ENCODE peak calls at places on chromosomes 2 and 18, in eight cellular contexts. P, C, I, T, N, X, Q and E are unnamed samples.

GRCh38 chr2:218569038-218569431 is 396 bp downstream of the CNOT9 start:
- DNase-seq in P (peak), T (peak), Q (peak), I (peak), C (no peak), X (peak), N (peak), E (peak)

GRCh38 chr2:100058014-100058310 is 84.4 kb downstream of the AFF3 start:
- DNase-seq in C (no peak), T (no peak), N (no peak), P (no peak), I (no peak), X (no peak), Q (no peak), E (no peak)

GRCh38 chr2:106167067-106167466 is 27.0 kb downstream of the UXS1 start:
- DNase-seq in P (no peak), C (no peak), I (no peak), T (no peak), X (no peak), N (no peak), Q (no peak), E (no peak)

GRCh38 chr2:46847185-46847710 is 68.4 kb downstream of the MCFD2 start:
- DNase-seq in T (peak), C (no peak), X (no peak), Q (no peak), I (peak), N (no peak), P (peak), E (peak)

GRCh38 chr2:41954304-41955291 is 93.2 kb upstream of the PKDCC start:
- DNase-seq in N (no peak), X (no peak), C (no peak), P (peak), I (no peak), T (no peak), Q (no peak), E (no peak)

GRCh38 chr18:10973579-10974260 is 175.6 kb downstream of the PIEZO2 start:
- DNase-seq in I (no peak), N (no peak), T (no peak), Q (no peak), X (no peak), C (peak), P (no peak), E (no peak)

GRCh38 chr2:216516730-216517350 is 18.2 kb downstream of the RPL37A start:
- DNase-seq in P (no peak), Q (peak), T (no peak), I (no peak), N (peak), C (no peak), X (no peak), E (no peak)

GRCh38 chr2:55454121-55454520 is 34.5 kb upstream of the CCDC88A start:
- DNase-seq in N (no peak), C (no peak), T (no peak), I (no peak), X (no peak), Q (no peak), P (no peak), E (no peak)

GRCh38 chr2:179377296-179377695 is 112.7 kb upstream of the SESTD1 start:
- DNase-seq in X (no peak), I (no peak), P (no peak), T (no peak), Q (no peak), C (no peak), N (no peak), E (no peak)

GRCh38 chr2:149313512-149313972 is 16.8 kb upstream of the LYPD6 start:
- DNase-seq in I (peak), C (peak), P (no peak), T (peak), Q (peak), N (peak), X (no peak), E (peak)

GRCh38 chr2:219656523-219656922 is 29.1 kb downstream of the SLC4A3 start:
- DNase-seq in T (no peak), N (no peak), X (no peak), I (no peak), C (no peak), Q (no peak), P (no peak), E (no peak)

GRCh38 chr18:26689226-26689913 is 141.0 kb upstream of the KCTD1 start:
- DNase-seq in C (no peak), X (peak), Q (no peak), N (no peak), I (no peak), P (no peak), T (no peak), E (no peak)

DNA sequence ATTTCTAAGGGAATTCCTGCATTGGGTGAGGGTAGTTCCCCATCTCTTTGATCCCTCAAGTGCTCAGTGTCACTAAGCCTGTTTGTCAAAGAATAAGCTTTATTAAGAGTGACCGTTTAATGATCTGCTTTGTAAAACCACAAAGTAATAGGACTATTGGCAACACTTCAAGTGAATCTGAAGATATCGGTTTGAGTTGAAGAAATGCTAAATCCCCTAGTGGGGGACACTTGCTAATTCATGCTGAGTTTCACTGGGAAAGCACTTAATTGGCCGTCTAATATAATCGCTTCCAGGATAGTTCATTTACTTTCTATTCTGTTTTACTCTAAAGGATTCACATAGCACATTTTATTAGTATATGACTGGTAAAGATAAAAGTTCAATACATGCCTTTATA is 54.4 kb downstream of the DTNA start:
- DNase-seq in I (no peak), X (no peak), C (no peak), P (no peak), Q (peak), T (no peak), N (no peak), E (no peak)
- TF ChIP-seq CTCF in I (no peak), X (no peak), C (no peak), P (no peak), Q (no peak), T (no peak), N (no peak), E (no peak)

DNA sequence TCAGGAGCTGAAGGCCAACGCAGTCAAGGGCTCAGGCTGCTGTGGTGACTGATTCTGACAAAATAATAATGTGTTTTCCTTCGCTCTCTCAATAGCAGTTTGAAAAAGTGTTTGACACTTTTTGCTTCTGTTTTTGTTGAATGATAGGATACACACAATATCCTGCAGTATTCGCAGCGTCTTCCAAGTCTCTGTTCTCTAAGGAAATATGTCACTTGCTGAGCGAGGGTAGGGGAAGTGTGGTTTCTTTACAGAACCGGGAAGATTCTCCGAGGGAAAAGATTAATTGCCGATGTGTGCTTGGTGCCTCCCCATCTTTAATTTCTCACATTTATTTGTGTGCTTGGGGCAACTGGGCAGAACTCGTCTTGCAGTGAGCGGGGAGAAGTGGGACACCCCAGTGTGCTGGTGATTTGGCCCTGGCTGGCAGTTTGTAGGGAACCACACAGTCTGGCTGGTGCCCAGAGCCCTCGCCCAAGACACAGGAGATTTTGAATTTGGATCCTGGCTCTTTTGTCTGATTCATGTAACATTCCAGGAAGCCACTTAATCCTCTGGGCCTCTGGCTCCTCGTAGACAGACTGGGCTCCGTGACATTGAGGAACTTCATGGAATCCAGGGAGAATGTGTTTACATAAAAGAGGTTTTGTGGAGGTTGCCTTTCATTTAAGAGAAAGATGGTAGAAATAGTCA is 169.4 kb downstream of the LDLRAD4 start:
- DNase-seq in T (no peak), C (no peak), N (no peak), I (no peak), Q (no peak), P (no peak), X (no peak), E (peak)
- H3K27ac ChIP-seq in T (no peak), C (no peak), N (no peak), I (no peak), Q (no peak), P (peak), X (no peak), E (peak)

GRCh38 chr2:65059071-65059470 is 2.9 kb downstream of the CEP68 start:
- DNase-seq in C (no peak), I (no peak), N (no peak), X (no peak), T (no peak), P (no peak), Q (no peak), E (no peak)

GRCh38 chr2:65062843-65063242 is 6.6 kb downstream of the CEP68 start:
- DNase-seq in N (no peak), Q (no peak), T (no peak), C (no peak), I (no peak), X (no peak), P (no peak), E (no peak)

GRCh38 chr2:65063426-65063825 is 7.2 kb downstream of the CEP68 start:
- DNase-seq in I (no peak), X (no peak), C (no peak), Q (no peak), P (no peak), N (no peak), T (no peak), E (no peak)

GRCh38 chr2:65061146-65061909 is 5.1 kb downstream of the CEP68 start:
- DNase-seq in X (no peak), T (no peak), I (no peak), P (no peak), Q (no peak), C (no peak), N (no peak), E (no peak)

DNA sequence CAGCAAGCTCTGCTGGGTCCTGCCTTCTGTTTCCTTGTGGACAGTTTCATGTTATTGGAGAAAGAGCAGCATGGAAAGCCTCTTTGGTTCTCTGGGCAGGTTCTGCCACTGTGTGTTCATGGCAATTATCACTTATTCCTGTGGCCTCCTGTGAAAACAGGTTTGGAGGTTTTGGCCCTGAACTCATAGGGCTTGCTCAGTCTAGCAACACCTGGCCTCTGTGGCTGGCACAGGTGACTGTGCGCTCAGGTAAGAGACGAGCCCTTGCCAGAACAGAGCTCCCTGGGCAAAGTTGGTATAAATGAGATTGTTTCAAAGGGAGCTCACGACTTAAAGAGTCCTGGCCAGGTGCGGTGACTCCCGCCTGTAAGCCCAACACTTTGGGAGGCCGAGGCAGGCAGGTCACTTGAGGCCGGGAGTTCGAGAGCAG is 5.7 kb downstream of the CEP68 start:
- DNase-seq in Q (no peak), C (no peak), P (no peak), T (peak), I (no peak), X (no peak), N (no peak), E (no peak)
- TF ChIP-seq POLR2AphosphoS5 in Q (no peak), C (no peak), P (no peak), T (peak), I (no peak), X (no peak), N (no peak), E (no peak)

DNA sequence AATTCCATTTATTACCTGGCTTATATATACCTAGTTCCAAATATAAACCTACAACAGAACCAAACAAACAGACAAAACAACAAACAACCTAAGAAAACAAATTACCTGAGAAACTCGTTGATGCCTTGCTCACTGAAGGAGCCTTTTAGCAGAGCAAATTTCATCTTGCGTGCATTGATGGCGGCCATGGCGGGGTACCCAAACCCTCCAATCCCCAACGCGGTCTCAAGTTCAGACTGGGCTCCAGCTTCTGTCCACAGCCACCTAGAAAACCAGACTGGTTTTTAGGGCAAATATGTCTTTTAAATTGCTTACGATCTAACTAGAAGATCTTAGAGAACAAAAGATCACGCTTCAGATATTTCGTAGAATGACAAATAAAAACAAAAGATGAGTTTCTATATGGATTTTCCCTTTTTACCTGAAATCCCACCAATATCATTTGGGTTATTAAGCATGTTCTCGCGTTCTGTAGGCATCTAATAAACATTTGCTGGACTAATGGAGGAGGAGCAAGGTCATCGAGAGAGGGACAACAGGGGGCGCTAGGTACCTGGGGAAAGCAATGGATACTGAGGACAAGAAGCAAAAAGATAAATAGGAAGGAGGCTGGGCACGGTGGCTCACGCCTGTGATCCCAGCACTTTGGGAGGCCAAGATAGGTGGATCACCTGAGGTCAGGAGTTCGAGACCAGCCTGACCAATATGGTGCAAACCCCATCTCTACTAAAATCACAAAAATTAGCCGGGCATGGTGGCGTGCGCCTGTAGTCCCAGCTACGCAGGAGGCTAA is 25.2 kb downstream of the PDIA6 start:
- DNase-seq in C (no peak), T (no peak), N (no peak), X (no peak), P (no peak), I (peak), Q (peak), E (no peak)
- TF ChIP-seq CTCF in C (peak), T (no peak), N (peak), X (no peak), P (no peak), I (no peak), Q (peak), E (no peak)